ENCODE peak calls at places on chromosomes 6 and 20, in seven cellular contexts. One of them, this sample, is unnamed.

GRCh38 chr20:16588241-16588640 is 15.0 kb upstream of the KIF16B start:
- DNase-seq in HepG2: peak
- DNase-seq in upper lobe of right lung: no peak
- DNase-seq in psoas muscle: no peak
- DNase-seq in HFF-Myc: no peak
- DNase-seq in lower lobe of right lung: no peak
- DNase-seq in astrocyte of the spinal cord: no peak
- DNase-seq in this sample: no peak

GRCh38 chr6:169950558-169950957 is 199.1 kb downstream of the ERMARD start:
- DNase-seq in psoas muscle: no peak
- DNase-seq in HFF-Myc: no peak
- DNase-seq in astrocyte of the spinal cord: no peak
- DNase-seq in upper lobe of right lung: no peak
- DNase-seq in HepG2: no peak
- DNase-seq in lower lobe of right lung: no peak
- DNase-seq in this sample: no peak

GRCh38 chr6:36840471-36841461 is 1.5 kb upstream of the CPNE5 start:
- DNase-seq in HepG2: peak
- DNase-seq in psoas muscle: peak
- DNase-seq in astrocyte of the spinal cord: no peak
- DNase-seq in lower lobe of right lung: no peak
- DNase-seq in upper lobe of right lung: no peak
- DNase-seq in HFF-Myc: no peak
- DNase-seq in this sample: no peak

GRCh38 chr6:28922004-28922840 is 1.6 kb downstream of the TRIM27 start:
- DNase-seq in lower lobe of right lung: no peak
- DNase-seq in psoas muscle: no peak
- DNase-seq in astrocyte of the spinal cord: peak
- DNase-seq in upper lobe of right lung: no peak
- DNase-seq in HFF-Myc: no peak
- DNase-seq in HepG2: peak
- DNase-seq in this sample: no peak

GRCh38 chr6:91152824-91153223 is 566.0 kb upstream of the MAP3K7 start:
- DNase-seq in astrocyte of the spinal cord: no peak
- DNase-seq in upper lobe of right lung: no peak
- DNase-seq in HFF-Myc: no peak
- DNase-seq in HepG2: no peak
- DNase-seq in psoas muscle: no peak
- DNase-seq in lower lobe of right lung: no peak
- DNase-seq in this sample: no peak

GRCh38 chr6:47114460-47114859 is 72.3 kb upstream of the ADGRF1 start:
- DNase-seq in lower lobe of right lung: no peak
- DNase-seq in HepG2: no peak
- DNase-seq in HFF-Myc: no peak
- DNase-seq in upper lobe of right lung: no peak
- DNase-seq in astrocyte of the spinal cord: no peak
- DNase-seq in psoas muscle: no peak
- DNase-seq in this sample: no peak

GRCh38 chr6:101740631-101741030 is 347.1 kb downstream of the GRIK2 start:
- DNase-seq in lower lobe of right lung: no peak
- DNase-seq in psoas muscle: no peak
- DNase-seq in HepG2: no peak
- DNase-seq in HFF-Myc: no peak
- DNase-seq in upper lobe of right lung: no peak
- DNase-seq in astrocyte of the spinal cord: no peak
- DNase-seq in this sample: no peak

GRCh38 chr20:59006864-59007757 is at the start of gene CTSZ:
- DNase-seq in HFF-Myc: no peak
- DNase-seq in upper lobe of right lung: peak
- DNase-seq in astrocyte of the spinal cord: no peak
- DNase-seq in psoas muscle: peak
- DNase-seq in HepG2: no peak
- DNase-seq in lower lobe of right lung: peak
- DNase-seq in this sample: no peak

GRCh38 chr6:24867104-24867703 is 68.5 kb upstream of the ARMH2 start:
- DNase-seq in astrocyte of the spinal cord: no peak
- DNase-seq in HepG2: no peak
- DNase-seq in psoas muscle: no peak
- DNase-seq in HFF-Myc: no peak
- DNase-seq in upper lobe of right lung: no peak
- DNase-seq in lower lobe of right lung: no peak
- DNase-seq in this sample: no peak

GRCh38 chr6:139173172-139173571 is 38.3 kb downstream of the HECA start:
- DNase-seq in upper lobe of right lung: no peak
- DNase-seq in psoas muscle: no peak
- DNase-seq in HFF-Myc: peak
- DNase-seq in HepG2: no peak
- DNase-seq in astrocyte of the spinal cord: no peak
- DNase-seq in lower lobe of right lung: no peak
- DNase-seq in this sample: no peak

GRCh38 chr20:46350986-46351267 is 42.6 kb upstream of the CDH22 start:
- DNase-seq in HepG2: no peak
- DNase-seq in astrocyte of the spinal cord: no peak
- DNase-seq in upper lobe of right lung: no peak
- DNase-seq in lower lobe of right lung: no peak
- DNase-seq in psoas muscle: no peak
- DNase-seq in HFF-Myc: no peak
- DNase-seq in this sample: no peak

GRCh38 chr6:155782320-155782730 is 326.7 kb upstream of the NOX3 start:
- DNase-seq in upper lobe of right lung: no peak
- DNase-seq in psoas muscle: no peak
- DNase-seq in astrocyte of the spinal cord: peak
- DNase-seq in HepG2: no peak
- DNase-seq in HFF-Myc: peak
- DNase-seq in lower lobe of right lung: no peak
- DNase-seq in this sample: peak

GRCh38 chr6:79420054-79420453 is 117.2 kb downstream of the LCA5 start:
- DNase-seq in psoas muscle: no peak
- DNase-seq in upper lobe of right lung: no peak
- DNase-seq in HFF-Myc: no peak
- DNase-seq in lower lobe of right lung: no peak
- DNase-seq in HepG2: no peak
- DNase-seq in astrocyte of the spinal cord: no peak
- DNase-seq in this sample: no peak

GRCh38 chr6:136526196-136526930 is 23.9 kb downstream of the MAP7 start:
- DNase-seq in HepG2: peak
- DNase-seq in lower lobe of right lung: peak
- DNase-seq in upper lobe of right lung: peak
- DNase-seq in psoas muscle: peak
- DNase-seq in HFF-Myc: no peak
- DNase-seq in astrocyte of the spinal cord: peak
- DNase-seq in this sample: peak

GRCh38 chr20:19947611-19948264 is 69.4 kb upstream of the NAA20 start:
- DNase-seq in psoas muscle: no peak
- DNase-seq in astrocyte of the spinal cord: peak
- DNase-seq in HepG2: no peak
- DNase-seq in lower lobe of right lung: no peak
- DNase-seq in upper lobe of right lung: no peak
- DNase-seq in HFF-Myc: peak
- DNase-seq in this sample: no peak

GRCh38 chr6:125197795-125198269 is 44.3 kb downstream of the TPD52L1 start:
- DNase-seq in lower lobe of right lung: peak
- DNase-seq in upper lobe of right lung: peak
- DNase-seq in astrocyte of the spinal cord: peak
- DNase-seq in psoas muscle: peak
- DNase-seq in HFF-Myc: no peak
- DNase-seq in HepG2: no peak
- DNase-seq in this sample: peak

GRCh38 chr6:85464260-85464644 is 14.4 kb downstream of the NT5E start:
- DNase-seq in HFF-Myc: peak
- DNase-seq in upper lobe of right lung: no peak
- DNase-seq in HepG2: no peak
- DNase-seq in astrocyte of the spinal cord: peak
- DNase-seq in psoas muscle: no peak
- DNase-seq in lower lobe of right lung: no peak
- DNase-seq in this sample: peak

GRCh38 chr6:8857160-8857559 is 421.8 kb upstream of the SLC35B3 start:
- DNase-seq in HFF-Myc: no peak
- DNase-seq in upper lobe of right lung: no peak
- DNase-seq in lower lobe of right lung: no peak
- DNase-seq in HepG2: no peak
- DNase-seq in astrocyte of the spinal cord: no peak
- DNase-seq in psoas muscle: no peak
- DNase-seq in this sample: peak

GRCh38 chr20:40607927-40608326 is 81.1 kb downstream of the MAFB start:
- DNase-seq in HepG2: no peak
- DNase-seq in astrocyte of the spinal cord: no peak
- DNase-seq in HFF-Myc: no peak
- DNase-seq in upper lobe of right lung: no peak
- DNase-seq in lower lobe of right lung: no peak
- DNase-seq in psoas muscle: no peak
- DNase-seq in this sample: no peak

GRCh38 chr6:107991061-107991460 is 33.1 kb upstream of the SEC63 start:
- DNase-seq in lower lobe of right lung: no peak
- DNase-seq in HFF-Myc: no peak
- DNase-seq in upper lobe of right lung: no peak
- DNase-seq in psoas muscle: no peak
- DNase-seq in astrocyte of the spinal cord: no peak
- DNase-seq in HepG2: no peak
- DNase-seq in this sample: no peak
- H3K4me3 ChIP-seq in lower lobe of right lung: no peak
- H3K4me3 ChIP-seq in HFF-Myc: no peak
- H3K4me3 ChIP-seq in upper lobe of right lung: no peak
- H3K4me3 ChIP-seq in psoas muscle: no peak
- H3K4me3 ChIP-seq in astrocyte of the spinal cord: no peak
- H3K4me3 ChIP-seq in HepG2: no peak
- H3K4me3 ChIP-seq in this sample: no peak

DNA sequence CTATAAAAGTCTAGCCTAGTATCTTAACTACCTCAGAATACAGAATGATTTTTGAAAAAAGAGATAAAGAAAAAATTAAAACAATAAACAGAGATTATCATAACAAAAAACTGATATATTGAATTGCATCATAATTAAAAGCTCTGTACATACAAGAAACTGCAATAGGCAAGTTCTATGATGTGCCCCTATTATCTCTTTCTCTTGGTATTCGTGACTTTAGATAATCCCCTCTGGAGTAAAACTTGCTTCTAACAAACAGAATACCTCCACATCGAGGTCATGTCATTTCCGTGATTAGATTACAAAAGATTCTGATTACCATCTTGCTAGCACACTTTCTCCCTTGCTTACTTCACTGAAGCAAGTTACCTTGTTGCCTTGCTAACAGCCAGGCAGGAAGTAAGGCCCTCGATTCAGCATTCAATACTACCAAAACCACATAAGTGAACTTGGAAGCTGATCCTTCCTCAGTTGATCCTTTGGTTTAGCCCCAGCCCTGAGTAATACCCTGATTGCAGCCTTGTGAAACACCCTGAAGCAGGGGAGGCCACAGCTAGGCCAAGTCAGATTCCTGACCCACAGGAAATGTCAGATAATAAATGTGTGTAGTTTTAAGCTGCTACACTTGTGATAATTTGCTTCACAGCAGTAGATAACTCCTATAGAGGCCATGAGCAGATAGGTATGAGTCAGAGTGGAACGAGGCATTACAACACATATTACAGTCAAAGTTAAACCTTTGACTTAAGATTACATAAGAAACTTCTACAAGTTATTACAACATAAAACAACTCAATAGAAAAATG is 53.7 kb upstream of the TMX4 start:
- DNase-seq in lower lobe of right lung: no peak
- DNase-seq in astrocyte of the spinal cord: peak
- DNase-seq in HepG2: peak
- DNase-seq in upper lobe of right lung: no peak
- DNase-seq in HFF-Myc: no peak
- DNase-seq in psoas muscle: no peak
- DNase-seq in this sample: peak
- TF ChIP-seq CTCF in lower lobe of right lung: no peak
- TF ChIP-seq CTCF in astrocyte of the spinal cord: no peak
- TF ChIP-seq CTCF in HepG2: no peak
- TF ChIP-seq CTCF in upper lobe of right lung: no peak
- TF ChIP-seq CTCF in HFF-Myc: no peak
- TF ChIP-seq CTCF in psoas muscle: no peak
- TF ChIP-seq CTCF in this sample: no peak

GRCh38 chr6:118799826-118800225 is 94.1 kb upstream of the ASF1A start:
- DNase-seq in HFF-Myc: no peak
- DNase-seq in upper lobe of right lung: no peak
- DNase-seq in astrocyte of the spinal cord: no peak
- DNase-seq in HepG2: no peak
- DNase-seq in lower lobe of right lung: no peak
- DNase-seq in psoas muscle: no peak
- DNase-seq in this sample: no peak

GRCh38 chr6:118801257-118801656 is 92.7 kb upstream of the ASF1A start:
- DNase-seq in HFF-Myc: no peak
- DNase-seq in psoas muscle: no peak
- DNase-seq in upper lobe of right lung: no peak
- DNase-seq in astrocyte of the spinal cord: no peak
- DNase-seq in HepG2: no peak
- DNase-seq in lower lobe of right lung: no peak
- DNase-seq in this sample: no peak

GRCh38 chr6:118804091-118804490 is 89.9 kb upstream of the ASF1A start:
- DNase-seq in HFF-Myc: no peak
- DNase-seq in upper lobe of right lung: no peak
- DNase-seq in psoas muscle: no peak
- DNase-seq in HepG2: no peak
- DNase-seq in astrocyte of the spinal cord: no peak
- DNase-seq in lower lobe of right lung: no peak
- DNase-seq in this sample: no peak

DNA sequence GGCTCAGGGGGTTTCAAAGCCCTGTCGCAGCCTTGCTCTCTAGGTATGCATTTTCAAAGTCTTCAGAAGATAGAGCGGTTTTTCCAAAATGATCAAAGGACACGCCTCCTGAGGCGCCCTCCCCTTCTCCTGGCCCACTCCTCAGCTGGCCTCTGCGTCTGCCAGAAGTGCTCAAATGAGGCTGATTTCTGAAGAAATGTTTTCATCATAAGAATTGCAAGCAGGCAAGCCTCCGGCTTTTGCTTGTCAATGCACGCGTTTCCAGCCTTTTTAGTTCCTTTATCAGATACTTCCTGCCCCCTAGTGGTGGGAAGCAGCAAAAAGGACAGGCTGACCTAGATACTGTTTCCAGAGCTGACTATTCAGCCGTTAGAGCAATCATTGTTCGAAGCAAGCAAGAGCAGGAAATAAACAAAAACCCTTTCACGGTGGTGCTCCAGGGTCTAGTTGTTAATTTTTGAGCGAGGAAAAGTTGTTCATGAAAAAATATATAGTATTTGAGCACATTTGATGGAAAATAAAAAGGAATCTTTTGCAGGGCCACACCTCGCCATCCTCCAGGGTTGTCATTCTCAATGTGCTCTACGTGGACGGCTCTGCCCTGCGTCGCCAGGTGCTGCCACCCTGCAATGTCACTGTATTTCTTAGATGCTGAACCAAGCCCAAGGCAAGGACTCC is 93.4 kb upstream of the ASF1A start:
- DNase-seq in HFF-Myc: peak
- DNase-seq in astrocyte of the spinal cord: peak
- DNase-seq in HepG2: peak
- DNase-seq in upper lobe of right lung: no peak
- DNase-seq in lower lobe of right lung: peak
- DNase-seq in psoas muscle: peak
- DNase-seq in this sample: peak
- H3K4me3 ChIP-seq in HFF-Myc: no peak
- H3K4me3 ChIP-seq in astrocyte of the spinal cord: no peak
- H3K4me3 ChIP-seq in HepG2: no peak
- H3K4me3 ChIP-seq in upper lobe of right lung: no peak
- H3K4me3 ChIP-seq in lower lobe of right lung: no peak
- H3K4me3 ChIP-seq in psoas muscle: peak
- H3K4me3 ChIP-seq in this sample: peak

GRCh38 chr20:45322952-45323383 is 14.9 kb upstream of the MATN4 start:
- DNase-seq in HFF-Myc: no peak
- DNase-seq in psoas muscle: peak
- DNase-seq in HepG2: peak
- DNase-seq in lower lobe of right lung: peak
- DNase-seq in astrocyte of the spinal cord: no peak
- DNase-seq in upper lobe of right lung: peak
- DNase-seq in this sample: no peak
- TF ChIP-seq CTCF in HFF-Myc: peak
- TF ChIP-seq CTCF in psoas muscle: peak
- TF ChIP-seq CTCF in HepG2: peak
- TF ChIP-seq CTCF in lower lobe of right lung: peak
- TF ChIP-seq CTCF in astrocyte of the spinal cord: peak
- TF ChIP-seq CTCF in upper lobe of right lung: peak
- TF ChIP-seq CTCF in this sample: peak

This sample was measured in retinal pigment epithelial cell.